ENCODE peak calls at places on chromosomes 13 and 19, in nine cellular contexts. U, M, N, G, T, J, F, V and W are unnamed samples.

GRCh38 chr19:33189453-33189852 is 4.7 kb upstream of the LRP3 start:
- DNase-seq in U (no peak), M (no peak), N (no peak), G (no peak), T (no peak), J (no peak), F (no peak), V (no peak), W (no peak)

GRCh38 chr19:4916292-4917082 is 7.2 kb downstream of the UHRF1 start:
- DNase-seq in U (no peak), M (no peak), N (peak), G (no peak), T (no peak), J (peak), F (no peak), V (no peak), W (no peak)

GRCh38 chr13:67136157-67136556 is 94.0 kb downstream of the PCDH9 start:
- DNase-seq in U (no peak), M (no peak), N (no peak), G (no peak), T (no peak), J (no peak), F (no peak), V (no peak), W (no peak)

GRCh38 chr13:99339736-99340392 is 32.7 kb upstream of the GPR183 start:
- DNase-seq in U (peak), M (no peak), N (no peak), G (no peak), T (no peak), J (peak), F (no peak), V (peak), W (no peak)

GRCh38 chr19:12723643-12724426 is at the start of gene TNPO2:
- DNase-seq in U (peak), M (peak), N (peak), G (peak), T (peak), J (peak), F (peak), V (peak), W (no peak)

GRCh38 chr13:36395280-36395679 is 37.0 kb upstream of the CCNA1 start:
- DNase-seq in U (peak), M (no peak), N (no peak), G (no peak), T (no peak), J (no peak), F (no peak), V (no peak), W (no peak)

GRCh38 chr13:40315416-40316064 is 350.9 kb downstream of the FOXO1 start:
- DNase-seq in U (peak), M (no peak), N (no peak), G (no peak), T (no peak), J (peak), F (peak), V (peak), W (no peak)

GRCh38 chr19:50332264-50333038 is 3.3 kb upstream of the KCNC3 start:
- DNase-seq in U (no peak), M (no peak), N (peak), G (peak), T (no peak), J (no peak), F (peak), V (no peak), W (peak)

GRCh38 chr19:19064811-19065745 is 1.3 kb downstream of the SLC25A42 start:
- DNase-seq in U (peak), M (no peak), N (no peak), G (peak), T (no peak), J (no peak), F (peak), V (peak), W (no peak)